ENCODE peak calls at places on chromosomes 6 and 20, in nine cellular contexts. F is stomach; Z is epithelial cell of prostate; G is breast epithelium; Y is foreskin keratinocyte; C is GM23248; P is transverse colon; L is CD8-positive, alpha-beta T cell; S is keratinocyte. X is an unnamed sample.

GRCh38 chr20:50449789-50450492 is 60.2 kb upstream of the PTPN1 start:
- DNase-seq in F (no peak), Z (no peak), G (no peak), Y (no peak), C (no peak), P (no peak), L (no peak), S (no peak), X (no peak)

GRCh38 chr6:28802417-28803336 is 121.1 kb downstream of the TRIM27 start:
- DNase-seq in F (no peak), Z (no peak), G (no peak), Y (peak; percentile 69), C (peak; percentile 54), P (no peak), L (no peak), S (peak; percentile 59), X (no peak)

GRCh38 chr6:80077067-80077466 is 29.4 kb upstream of the BCKDHB start:
- DNase-seq in F (no peak), Z (no peak), G (no peak), Y (no peak), C (no peak), P (no peak), L (no peak), S (no peak), X (no peak)

GRCh38 chr6:159929819-159930218 is 39.0 kb downstream of the MAS1 start:
- DNase-seq in F (peak; percentile 43), Z (no peak), G (no peak), Y (no peak), C (no peak), P (peak; percentile 12), L (peak; percentile 24), S (no peak), X (no peak)

GRCh38 chr6:15441215-15441868 is 195.5 kb downstream of the JARID2 start:
- DNase-seq in F (no peak), Z (no peak), G (no peak), Y (peak; percentile 41), C (peak; percentile 87), P (peak; percentile 35), L (peak; percentile 35), S (no peak), X (no peak)

GRCh38 chr6:139680819-139681218 is 306.4 kb upstream of the CITED2 start:
- DNase-seq in F (no peak), Z (no peak), G (no peak), Y (no peak), C (no peak), P (no peak), L (no peak), S (no peak), X (no peak)

GRCh38 chr20:52529856-52530255 is 338.3 kb upstream of the ZFP64 start:
- DNase-seq in F (no peak), Z (no peak), G (no peak), Y (no peak), C (peak; percentile 73), P (no peak), L (no peak), S (no peak), X (no peak)

GRCh38 chr6:163416640-163417253 is 2.2 kb downstream of the QKI start:
- DNase-seq in F (peak; percentile 58), Z (no peak), G (no peak), Y (no peak), C (peak; percentile 88), P (peak; percentile 39), L (peak; percentile 49), S (no peak), X (no peak)

GRCh38 chr6:56009620-56010019 is 134.2 kb upstream of the BMP5 start:
- DNase-seq in F (no peak), Z (no peak), G (no peak), Y (no peak), C (peak; percentile 39), P (no peak), L (no peak), S (no peak), X (no peak)

DNA sequence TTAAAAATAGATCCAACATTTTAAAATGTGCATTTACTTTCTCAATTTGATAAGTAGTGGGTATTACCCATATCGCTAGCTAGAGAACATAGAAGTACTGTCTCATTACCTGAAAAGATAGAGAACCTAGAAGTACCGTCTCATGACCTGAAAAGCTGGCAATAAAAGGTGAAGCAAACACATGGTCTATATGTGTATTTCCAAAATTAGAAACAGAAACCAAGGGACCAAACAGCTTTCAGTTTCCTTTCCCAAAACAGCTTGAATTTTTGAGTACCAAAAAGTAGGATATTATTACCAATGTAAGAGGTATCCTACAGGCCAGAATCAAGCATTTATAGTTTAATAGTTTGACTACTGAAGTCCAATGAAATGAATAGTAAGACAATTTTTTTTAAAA is 77.3 kb downstream of the KIF13A start:
- DNase-seq in F (no peak), Z (no peak), G (no peak), Y (no peak), C (no peak), P (no peak), L (no peak), S (no peak), X (no peak)
- H3K27ac ChIP-seq in F (no peak overlapping the region), Z (peak overlapping the region; percentile 5), G (no peak overlapping the region), Y (peak overlapping the region; percentile 17), C (peak overlapping the region; percentile 10), P (no peak overlapping the region), L (no peak overlapping the region), S (no peak overlapping the region), X (no peak overlapping the region)

GRCh38 chr6:43992783-43993505 is 134.3 kb downstream of the MRPL14 start:
- DNase-seq in F (peak; percentile 83), Z (no peak), G (no peak), Y (no peak), C (no peak), P (no peak), L (no peak), S (no peak), X (no peak)
- H3K27ac ChIP-seq in F (no peak overlapping the region), Z (no peak overlapping the region), G (no peak overlapping the region), Y (no peak overlapping the region), C (no peak overlapping the region), P (no peak overlapping the region), L (no peak overlapping the region), S (no peak overlapping the region), X (no peak overlapping the region)

GRCh38 chr20:57264151-57264792 is 2.2 kb downstream of the BMP7 start:
- DNase-seq in F (peak; percentile 73), Z (no peak), G (no peak), Y (no peak), C (no peak), P (no peak), L (no peak), S (no peak), X (no peak)

GRCh38 chr20:57266251-57267157 is at the start of gene BMP7:
- DNase-seq in F (no peak), Z (no peak), G (no peak), Y (no peak), C (peak; percentile 34), P (no peak), L (no peak), S (no peak), X (peak; percentile 39)

GRCh38 chr20:57263767-57264150 is 2.7 kb downstream of the BMP7 start:
- DNase-seq in F (no peak), Z (no peak), G (no peak), Y (no peak), C (no peak), P (no peak), L (no peak), S (no peak), X (no peak)

GRCh38 chr20:57265649-57266250 is 691 bp downstream of the BMP7 start:
- DNase-seq in F (no peak), Z (no peak), G (no peak), Y (no peak), C (no peak), P (no peak), L (no peak), S (no peak), X (no peak)

GRCh38 chr20:57264908-57265648 is 1.4 kb downstream of the BMP7 start:
- DNase-seq in F (no peak), Z (no peak), G (no peak), Y (no peak), C (no peak), P (no peak), L (no peak), S (no peak), X (no peak)
- H3K27ac ChIP-seq in F (no peak overlapping the region), Z (no peak overlapping the region), G (no peak overlapping the region), Y (no peak overlapping the region), C (no peak overlapping the region), P (no peak overlapping the region), L (no peak overlapping the region), S (no peak overlapping the region), X (peak overlapping the region; percentile 78)

DNA sequence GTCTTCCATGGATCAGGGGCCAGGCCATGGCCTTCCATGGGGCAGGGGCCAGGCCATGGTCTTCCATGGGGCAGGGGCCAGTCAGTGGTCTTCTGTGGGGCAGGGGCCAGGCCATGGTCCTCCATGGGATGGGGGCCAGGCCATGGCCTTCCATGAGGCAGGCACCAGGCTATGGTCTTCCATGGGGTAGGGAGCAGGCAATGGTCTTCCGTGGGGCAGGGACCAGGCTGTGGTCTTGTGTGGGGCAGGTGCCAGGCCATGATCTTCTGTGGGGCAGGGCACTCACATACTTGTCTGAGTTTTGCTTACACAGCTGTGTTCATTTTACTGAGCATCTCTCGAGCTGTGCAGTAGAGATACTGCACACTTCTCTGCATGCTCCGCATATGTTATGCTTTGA is 57.3 kb upstream of the THBS2 start:
- DNase-seq in F (no peak), Z (no peak), G (no peak), Y (no peak), C (no peak), P (no peak), L (no peak), S (no peak), X (no peak)
- H3K27ac ChIP-seq in F (no peak overlapping the region), Z (no peak overlapping the region), G (no peak overlapping the region), Y (no peak overlapping the region), C (no peak overlapping the region), P (no peak overlapping the region), L (no peak overlapping the region), S (no peak overlapping the region), X (no peak overlapping the region)

DNA sequence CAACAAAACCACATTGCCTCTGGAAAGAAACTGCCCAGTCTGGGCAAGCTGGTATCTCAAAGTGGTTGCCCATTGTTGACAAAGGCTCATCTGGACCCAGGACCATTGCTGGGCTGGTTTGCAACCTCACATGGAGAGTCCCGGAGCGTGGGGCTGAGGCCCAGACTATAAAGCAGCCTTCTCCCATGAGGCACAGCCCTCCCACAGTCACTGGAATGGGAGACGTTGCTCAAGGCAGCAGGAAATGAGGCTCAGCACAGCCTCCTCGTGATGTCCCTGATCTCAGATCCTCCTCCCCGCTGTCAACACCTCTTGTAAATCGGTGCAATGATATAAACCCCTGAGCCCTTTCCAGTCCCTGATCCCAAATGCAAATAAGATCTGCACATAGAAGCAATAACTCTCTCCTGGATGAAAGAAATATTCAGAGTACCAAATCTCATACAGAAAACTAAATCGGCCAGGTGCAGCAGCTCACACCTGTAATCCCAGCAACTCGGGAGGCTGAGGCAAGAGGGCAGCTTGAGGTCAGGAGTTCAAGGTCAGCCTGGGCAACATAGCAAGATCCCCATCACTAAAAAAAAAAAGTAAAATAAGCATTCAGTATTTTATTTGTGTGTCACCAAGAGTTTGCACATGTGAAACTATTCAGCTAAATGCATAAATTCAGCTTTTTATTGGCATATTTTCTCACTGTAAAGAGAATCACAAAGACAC is 103.0 kb upstream of the RREB1 start:
- DNase-seq in F (no peak), Z (no peak), G (no peak), Y (no peak), C (peak; percentile 21), P (no peak), L (no peak), S (no peak), X (no peak)
- H3K27ac ChIP-seq in F (no peak overlapping the region), Z (no peak overlapping the region), G (no peak overlapping the region), Y (no peak overlapping the region), C (no peak overlapping the region), P (no peak overlapping the region), L (no peak overlapping the region), S (no peak overlapping the region), X (no peak overlapping the region)

X was measured in caudate nucleus.